ENCODE peak calls at places on chromosomes 16 and 17, in eight cellular contexts. B is CD8-positive, alpha-beta T cell; H is IMR-90; K is PC-9; E is uterus; T is SK-N-SH; V is endothelial cell of umbilical vein; L is body of pancreas. M is an unnamed sample.

GRCh38 chr16:28569968-28570752 is 16.4 kb downstream of the SGF29 start:
- DNase-seq in H (no peak), V (no peak), E (no peak), K (no peak), B (no peak), T (no peak), L (no peak), M (no peak)

GRCh38 chr17:50634915-50635719 is 436 bp downstream of the ABCC3 start:
- DNase-seq in L (peak; percentile 43), B (no peak), T (peak; percentile 85), E (no peak), H (no peak), V (no peak), K (no peak), M (no peak)

GRCh38 chr17:71330099-71330375 is 790.8 kb upstream of the SOX9 start:
- DNase-seq in V (no peak), L (no peak), K (no peak), T (no peak), B (no peak), E (no peak), H (no peak), M (no peak)

GRCh38 chr16:1466968-1467521 is 7.8 kb downstream of the CLCN7 start:
- DNase-seq in T (no peak), E (no peak), B (no peak), V (no peak), K (peak; percentile 43), H (peak; percentile 4), L (no peak), M (no peak)

GRCh38 chr17:65320856-65321255 is 183.7 kb downstream of the RGS9 start:
- DNase-seq in V (no peak), B (no peak), K (no peak), E (no peak), H (no peak), L (no peak), T (no peak), M (no peak)

GRCh38 chr17:496761-497586 is 144.4 kb upstream of the RPH3AL start:
- DNase-seq in V (no peak), E (no peak), L (no peak), B (no peak), T (no peak), H (peak; percentile 59), K (no peak), M (no peak)

GRCh38 chr17:73271078-73271477 is 9.4 kb upstream of the CPSF4L start:
- DNase-seq in L (no peak), E (no peak), B (no peak), V (no peak), K (no peak), T (no peak), H (no peak), M (no peak)

GRCh38 chr17:40557531-40558299 is 7.6 kb downstream of the CCR7 start:
- DNase-seq in B (no peak), T (no peak), V (no peak), K (no peak), H (no peak), L (peak; percentile 11), E (no peak), M (no peak)

GRCh38 chr17:77466140-77466539 is 325.4 kb downstream of the SEC14L1 start:
- DNase-seq in T (no peak), L (no peak), K (no peak), H (no peak), B (no peak), V (no peak), E (no peak), M (no peak)

GRCh38 chr17:79518330-79519151 is 92.3 kb downstream of the RBFOX3 start:
- DNase-seq in T (peak; percentile 71), E (no peak), K (no peak), H (no peak), V (no peak), B (no peak), L (no peak), M (no peak)
- TF ChIP-seq CTCF in T (no peak), E (no peak), K (no peak), H (no peak), V (no peak), B (no peak), L (no peak), M (no peak)

GRCh38 chr17:17812211-17813054 is 24.4 kb downstream of the SREBF1 start:
- DNase-seq in V (peak; percentile 68), B (peak; percentile 61), T (peak; percentile 95), K (peak; percentile 49), L (peak; percentile 65), H (peak; percentile 41), E (peak; percentile 78), M (peak; percentile 72)
- H3K4me1 ChIP-seq in V (peaks cover 3% of the 10 kb centered on the region), B (peaks cover 14% of the 10 kb centered on the region), T (no peaks in the 10 kb centered on the region), K (peaks cover 16% of the 10 kb centered on the region), L (peaks cover 15% of the 10 kb centered on the region), H (peaks cover 9% of the 10 kb centered on the region), E (peaks cover 6% of the 10 kb centered on the region), M (peaks cover 2% of the 10 kb centered on the region)

DNA sequence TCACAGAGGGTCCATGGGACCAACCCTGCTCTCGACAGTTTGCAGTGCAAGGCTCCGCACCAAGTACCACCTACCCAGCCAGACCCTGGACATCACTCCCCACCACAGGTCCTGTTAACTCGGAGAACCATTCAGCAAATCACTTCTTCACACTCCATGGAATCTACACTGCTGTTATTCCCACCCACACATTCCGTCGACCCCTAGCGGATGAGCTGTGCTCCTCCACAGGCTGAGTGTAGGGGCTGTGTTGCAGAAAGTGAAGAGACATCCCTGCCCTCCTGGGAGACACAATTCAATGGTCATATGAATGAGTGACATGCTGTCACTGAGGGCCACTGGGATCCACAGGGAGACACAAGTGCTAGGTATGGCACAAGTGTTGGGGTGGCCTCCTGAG is 27.5 kb downstream of the MPG start:
- DNase-seq in K (no peak), L (no peak), B (no peak), H (no peak), E (no peak), V (no peak), T (no peak), M (no peak)
- TF ChIP-seq CTCF in K (no peak), L (no peak), B (no peak), H (no peak), E (no peak), V (no peak), T (no peak), M (no peak)

GRCh38 chr16:69324013-69324531 is 6.3 kb downstream of the PDF start:
- DNase-seq in T (peak; percentile 57), E (peak; percentile 67), K (no peak), V (no peak), L (peak; percentile 70), H (no peak), B (no peak), M (no peak)

GRCh38 chr16:69324585-69325253 is 5.7 kb downstream of the PDF start:
- DNase-seq in V (no peak), T (no peak), K (no peak), H (no peak), E (no peak), L (no peak), B (no peak), M (no peak)

GRCh38 chr16:69321080-69321479 is 9.3 kb downstream of the PDF start:
- DNase-seq in H (no peak), E (no peak), T (no peak), L (no peak), B (no peak), K (no peak), V (no peak), M (no peak)

GRCh38 chr16:69322343-69322742 is 8.0 kb downstream of the PDF start:
- DNase-seq in L (no peak), H (no peak), K (no peak), V (no peak), T (no peak), E (no peak), B (no peak), M (no peak)

GRCh38 chr16:69323428-69323827 is 7.0 kb downstream of the PDF start:
- DNase-seq in L (no peak), H (no peak), K (no peak), T (no peak), V (no peak), B (no peak), E (no peak), M (no peak)
- H3K4me1 ChIP-seq in L (peaks cover 47% of the 10 kb centered on the region), H (peaks cover 2% of the 10 kb centered on the region), K (peaks cover 24% of the 10 kb centered on the region), T (peaks cover 7% of the 10 kb centered on the region), V (peaks cover 3% of the 10 kb centered on the region), B (peaks cover 21% of the 10 kb centered on the region), E (no peaks in the 10 kb centered on the region), M (peaks cover 5% of the 10 kb centered on the region)

M was measured in lung.